ENCODE peak calls at places on chromosomes 16 and 17, in nine cellular contexts. K is tibial artery, Z is heart right ventricle, F is natural killer cell, O is Calu3, P is RWPE1, H is HFFc6, W is WTC11, Y is SK-N-SH. L is an unnamed sample.

GRCh38 chr17:29613371-29613837 is 9.3 kb downstream of the CORO6 start:
- DNase-seq in H (no peak), Y (peak), K (peak), Z (peak), W (peak), F (peak), P (no peak), O (no peak), L (peak)

GRCh38 chr16:17544785-17545184 is 74.0 kb upstream of the XYLT1 start:
- DNase-seq in Y (no peak), Z (no peak), P (no peak), H (no peak), W (peak), K (peak), F (no peak), O (no peak), L (no peak)

GRCh38 chr16:27483083-27483437 is 66.7 kb downstream of the GTF3C1 start:
- DNase-seq in K (no peak), Z (no peak), F (no peak), Y (no peak), W (no peak), H (no peak), O (no peak), P (no peak), L (no peak)

GRCh38 chr16:17470871-17471744 is at the start of gene XYLT1:
- DNase-seq in P (peak), F (peak), H (peak), W (peak), Z (peak), Y (peak), K (peak), O (peak), L (no peak)

GRCh38 chr17:19370493-19370960 is 7.8 kb upstream of the MAPK7 start:
- DNase-seq in Z (peak), Y (no peak), W (no peak), H (no peak), K (peak), O (no peak), P (no peak), F (no peak), L (no peak)

GRCh38 chr16:89037261-89038152 is 56.1 kb upstream of the ACSF3 start:
- DNase-seq in K (no peak), O (peak), H (peak), W (peak), Z (peak), P (peak), Y (no peak), F (no peak), L (no peak)

GRCh38 chr17:50268040-50268439 is 6.2 kb upstream of the TMEM92 start:
- DNase-seq in Y (no peak), K (no peak), F (no peak), H (no peak), W (no peak), P (no peak), O (no peak), Z (no peak), L (no peak)

GRCh38 chr17:44892250-44892649 is 7.0 kb downstream of the EFTUD2 start:
- DNase-seq in Z (no peak), O (no peak), F (no peak), Y (no peak), W (no peak), K (no peak), H (no peak), P (no peak), L (no peak)

GRCh38 chr16:11557811-11558210 is 28.9 kb downstream of the LITAF start:
- DNase-seq in Y (no peak), F (no peak), W (no peak), P (no peak), O (no peak), Z (peak), K (no peak), H (no peak), L (no peak)

GRCh38 chr17:82687375-82687861 is 11.1 kb downstream of the RAB40B start:
- DNase-seq in K (no peak), P (no peak), Y (no peak), Z (no peak), W (no peak), H (no peak), O (peak), F (no peak), L (no peak)

GRCh38 chr17:72563952-72564351 is 443.1 kb downstream of the SOX9 start:
- DNase-seq in F (no peak), K (no peak), H (no peak), Z (no peak), P (no peak), O (no peak), W (no peak), Y (no peak), L (no peak)

GRCh38 chr16:27426423-27427408 is 24.7 kb downstream of the IL21R start:
- DNase-seq in P (peak), Z (no peak), F (peak), K (peak), H (peak), O (peak), Y (no peak), W (no peak), L (peak)

GRCh38 chr17:59330314-59330942 is 1.0 kb upstream of the YPEL2 start:
- DNase-seq in P (no peak), Y (no peak), W (peak), K (peak), H (no peak), F (no peak), Z (peak), O (peak), L (no peak)

GRCh38 chr16:22132801-22133200 is 29.5 kb upstream of the SDR42E2 start:
- DNase-seq in Z (no peak), P (no peak), Y (no peak), W (no peak), F (no peak), K (no peak), O (no peak), H (no peak), L (no peak)

GRCh38 chr17:77526728-77527355 is 386.1 kb downstream of the SEC14L1 start:
- DNase-seq in F (no peak), O (no peak), K (no peak), Z (no peak), H (no peak), Y (no peak), W (no peak), P (no peak), L (no peak)

GRCh38 chr17:70024253-70024652 is 50.8 kb upstream of the KCNJ16 start:
- DNase-seq in P (no peak), Z (no peak), K (no peak), O (no peak), H (no peak), W (no peak), F (no peak), Y (no peak), L (no peak)

GRCh38 chr17:63646492-63646815 is 24.2 kb downstream of the MAP3K3 start:
- DNase-seq in Z (no peak), K (no peak), O (no peak), F (no peak), W (no peak), P (no peak), Y (no peak), H (no peak), L (no peak)

GRCh38 chr17:68054296-68054900 is 18.9 kb downstream of the KPNA2 start:
- DNase-seq in Z (no peak), K (no peak), H (peak), W (no peak), Y (no peak), O (no peak), P (no peak), F (no peak), L (no peak)

GRCh38 chr17:17580662-17581470 is 10.6 kb downstream of the PEMT start:
- DNase-seq in Z (no peak), O (no peak), F (no peak), H (no peak), Y (no peak), K (no peak), W (no peak), P (no peak), L (no peak)

GRCh38 chr16:58476791-58477190 is 23.2 kb upstream of the NDRG4 start:
- DNase-seq in Z (no peak), F (no peak), W (no peak), K (no peak), O (no peak), Y (no peak), H (no peak), P (no peak), L (no peak)

GRCh38 chr16:75110637-75111513 is 5.7 kb downstream of the LDHD start:
- DNase-seq in Y (peak), Z (peak), P (peak), O (peak), W (peak), K (peak), H (peak), F (peak), L (no peak)

GRCh38 chr16:23907903-23908302 is 72.1 kb downstream of the PRKCB start:
- DNase-seq in Y (no peak), F (no peak), P (no peak), O (no peak), K (no peak), Z (no peak), H (no peak), W (no peak), L (no peak)

GRCh38 chr16:60203525-60204124 is 1469.5 kb upstream of the GOT2 start:
- DNase-seq in Z (no peak), H (peak), K (no peak), O (no peak), P (peak), Y (peak), F (no peak), W (no peak), L (no peak)

GRCh38 chr17:77182205-77182604 is 41.4 kb downstream of the SEC14L1 start:
- DNase-seq in Z (no peak), W (no peak), H (no peak), Y (no peak), K (no peak), F (no peak), P (no peak), O (no peak), L (no peak)

GRCh38 chr17:20010099-20010863 is 1.1 kb downstream of the SPECC1 start:
- DNase-seq in Y (peak), H (peak), O (peak), P (peak), F (no peak), Z (peak), W (peak), K (peak), L (no peak)

GRCh38 chr17:41625602-41626001 is 1.2 kb upstream of the KRT17 start:
- DNase-seq in P (peak), O (peak), W (no peak), H (no peak), F (no peak), Y (no peak), Z (peak), K (no peak), L (no peak)

GRCh38 chr17:56863974-56864373 is 30.0 kb downstream of the DGKE start:
- DNase-seq in P (no peak), K (no peak), H (no peak), W (no peak), Y (no peak), O (no peak), Z (no peak), F (no peak), L (no peak)

GRCh38 chr17:74677558-74678466 is 34.9 kb downstream of the CD300LF start:
- DNase-seq in K (no peak), O (no peak), F (no peak), Z (peak), Y (peak), P (no peak), H (no peak), W (no peak), L (no peak)

GRCh38 chr16:14071576-14072271 is 605 bp downstream of the MRTFB start:
- DNase-seq in K (peak), O (no peak), P (no peak), W (no peak), Z (no peak), F (no peak), Y (no peak), H (no peak), L (no peak)

GRCh38 chr17:34537445-34537844 is 41.9 kb upstream of the TMEM132E start:
- DNase-seq in F (no peak), O (no peak), K (no peak), Z (no peak), H (no peak), Y (no peak), W (no peak), P (no peak), L (no peak)

GRCh38 chr17:60523822-60524221 is 2.2 kb downstream of the APPBP2 start:
- DNase-seq in P (no peak), H (no peak), O (no peak), Z (no peak), Y (no peak), W (no peak), K (no peak), F (no peak), L (no peak)

GRCh38 chr16:49593423-49594040 is 219.9 kb downstream of the C16orf78 start:
- DNase-seq in Z (no peak), K (no peak), F (no peak), Y (no peak), O (no peak), W (no peak), H (no peak), P (no peak), L (peak)

GRCh38 chr16:64206877-64207276 is 915.0 kb downstream of the CDH11 start:
- DNase-seq in Y (peak), P (no peak), H (no peak), F (no peak), K (no peak), W (no peak), O (no peak), Z (no peak), L (no peak)

DNA sequence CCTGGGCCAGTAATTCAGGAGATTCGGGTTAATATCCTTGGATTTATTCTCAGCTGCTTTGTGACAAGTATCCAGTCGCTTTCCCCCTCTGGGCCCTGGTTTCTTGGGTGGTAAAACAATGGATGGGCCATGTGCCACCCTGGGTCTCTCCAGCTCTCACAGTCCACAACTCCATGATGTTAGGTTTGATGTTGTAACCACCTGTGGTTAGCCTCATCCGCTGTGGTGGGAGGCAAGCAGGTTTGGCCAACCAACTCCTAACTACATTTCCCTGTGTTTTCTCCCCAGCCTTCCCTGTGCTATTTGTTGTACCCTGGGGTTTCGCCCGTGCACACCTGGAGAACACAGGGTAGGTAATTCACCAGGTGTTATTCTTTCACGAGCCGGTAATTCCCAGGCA is 35.1 kb downstream of the GLP2R start:
- DNase-seq in Y (no peak), K (no peak), O (no peak), P (no peak), F (no peak), Z (no peak), W (no peak), H (no peak), L (no peak)
- TF ChIP-seq CTCF in Y (no peak), K (no peak), O (no peak), P (no peak), F (no peak), Z (no peak), W (no peak), H (no peak), L (no peak)

GRCh38 chr17:9110501-9110900 is 89.2 kb downstream of the NTN1 start:
- DNase-seq in K (no peak), Y (no peak), O (no peak), Z (no peak), H (no peak), P (no peak), F (no peak), W (no peak), L (no peak)

GRCh38 chr17:9116311-9116820 is 95.1 kb downstream of the NTN1 start:
- DNase-seq in H (no peak), Z (no peak), P (no peak), O (no peak), F (no peak), Y (no peak), K (no peak), W (no peak), L (no peak)

GRCh38 chr17:9116861-9117568 is 95.7 kb downstream of the NTN1 start:
- DNase-seq in K (no peak), Z (no peak), P (no peak), F (no peak), O (no peak), W (no peak), H (no peak), Y (no peak), L (no peak)

GRCh38 chr17:9120471-9120870 is 99.2 kb downstream of the NTN1 start:
- DNase-seq in H (no peak), F (no peak), P (no peak), O (no peak), W (peak), Y (no peak), K (no peak), Z (no peak), L (no peak)

DNA sequence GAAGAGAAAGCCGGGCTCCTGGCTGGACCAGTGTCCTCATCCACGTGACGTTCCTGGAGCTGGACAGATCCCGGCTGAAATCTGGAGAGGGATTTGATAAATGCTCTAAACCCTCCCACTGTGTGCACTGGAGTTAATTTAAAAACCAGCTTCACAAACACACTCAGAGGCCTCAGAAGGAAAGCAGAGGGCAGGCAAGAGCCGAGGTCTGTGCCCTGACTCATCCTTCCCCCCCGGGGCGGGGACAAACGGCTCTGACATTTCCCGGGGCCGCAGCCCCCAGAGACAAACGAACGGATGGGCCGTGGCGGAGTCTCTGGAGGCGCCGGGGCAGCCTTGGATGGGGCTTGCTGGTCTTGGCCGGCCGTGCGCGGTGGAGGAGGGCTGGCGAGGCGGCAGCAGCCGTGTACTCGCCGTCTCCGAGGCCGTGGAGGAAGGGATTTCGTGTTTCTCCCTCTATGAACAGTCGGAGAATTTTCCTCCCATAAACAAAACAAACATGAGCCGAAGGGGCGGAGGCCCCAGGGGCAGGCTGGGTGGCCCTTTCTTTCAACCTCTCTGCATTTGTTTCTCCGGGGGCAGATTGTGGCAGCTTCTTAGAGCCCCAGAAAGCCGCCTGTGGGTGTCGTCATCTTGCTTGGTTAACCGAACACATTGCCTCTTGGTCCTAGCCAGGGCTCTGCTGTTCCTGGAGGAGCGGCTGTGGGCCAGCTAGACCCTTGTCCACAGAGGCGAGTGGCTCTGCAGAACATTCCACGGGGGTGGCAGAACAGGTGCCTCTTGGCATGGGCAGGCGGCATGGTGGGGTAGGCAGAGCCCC is 94.3 kb downstream of the NTN1 start:
- DNase-seq in O (peak), Y (peak), K (peak), H (peak), F (no peak), W (peak), Z (peak), P (no peak), L (no peak)
- TF ChIP-seq CTCF in O (no peak), Y (peak), K (peak), H (no peak), F (no peak), W (no peak), Z (peak), P (no peak), L (peak)

GRCh38 chr17:58277107-58277506 is 3.6 kb downstream of the MPO start:
- DNase-seq in F (no peak), Y (no peak), O (no peak), Z (no peak), K (no peak), P (no peak), H (no peak), W (no peak), L (no peak)
- TF ChIP-seq CTCF in F (peak), Y (peak), O (peak), Z (no peak), K (no peak), P (no peak), H (peak), W (peak), L (peak)

DNA sequence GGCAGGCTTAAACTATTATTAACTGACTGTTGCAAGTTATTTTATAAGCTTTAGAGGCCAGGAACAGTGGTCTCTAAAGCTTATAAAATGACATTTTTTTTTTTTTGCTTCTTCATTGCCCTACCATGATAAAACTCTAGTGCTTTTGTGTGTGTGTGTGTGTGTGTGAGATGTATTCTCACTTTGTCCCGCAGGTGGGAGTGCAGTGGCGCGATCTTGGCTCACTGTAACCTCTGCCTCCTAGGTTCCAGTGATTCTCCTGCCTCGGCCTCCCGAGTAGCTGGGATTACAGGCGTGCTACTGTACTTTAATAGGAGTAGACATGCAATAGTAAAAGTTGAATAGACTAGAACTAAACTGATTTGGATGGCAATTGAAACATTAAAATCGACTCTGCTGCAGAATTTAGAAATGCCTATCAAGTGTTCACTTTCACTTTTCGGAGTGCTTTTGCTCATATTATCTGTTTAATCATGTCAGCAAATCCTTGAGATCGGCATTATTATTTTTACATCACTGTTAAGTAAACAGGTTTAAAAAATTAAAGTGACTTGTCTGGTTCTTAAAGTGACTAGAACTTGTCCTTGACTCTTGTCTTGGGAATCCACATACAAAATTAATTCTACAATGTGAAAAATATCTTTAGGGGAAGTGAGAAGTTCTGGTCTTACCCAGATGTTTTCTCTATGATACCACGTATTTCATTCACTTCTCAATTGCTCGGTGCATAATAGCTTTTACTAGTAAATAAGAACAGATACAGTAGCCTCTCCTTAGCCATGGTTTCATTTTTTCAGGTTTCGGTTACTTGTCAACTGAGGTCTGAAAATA is 8.4 kb upstream of the PCTP start:
- DNase-seq in P (no peak), H (no peak), F (no peak), K (no peak), W (no peak), Y (no peak), Z (no peak), O (peak), L (no peak)
- TF ChIP-seq CTCF in P (no peak), H (no peak), F (no peak), K (no peak), W (no peak), Y (no peak), Z (no peak), O (no peak), L (no peak)

GRCh38 chr16:84528317-84528716 is 23.9 kb upstream of the MEAK7 start:
- DNase-seq in K (no peak), F (no peak), P (no peak), Y (no peak), W (no peak), H (no peak), Z (no peak), O (no peak), L (no peak)

GRCh38 chr16:84527486-84528269 is 23.2 kb upstream of the MEAK7 start:
- DNase-seq in Y (no peak), F (no peak), H (no peak), K (peak), Z (no peak), W (no peak), O (no peak), P (no peak), L (no peak)

GRCh38 chr16:84529607-84530006 is 25.1 kb upstream of the MEAK7 start:
- DNase-seq in W (no peak), Z (no peak), K (no peak), P (no peak), Y (no peak), H (no peak), O (no peak), F (no peak), L (no peak)

GRCh38 chr16:84524346-84524920 is 20.0 kb upstream of the MEAK7 start:
- DNase-seq in Z (no peak), P (no peak), K (no peak), W (no peak), H (no peak), F (no peak), O (no peak), Y (no peak), L (no peak)

GRCh38 chr16:84526794-84527485 is 22.5 kb upstream of the MEAK7 start:
- DNase-seq in W (no peak), H (no peak), Y (no peak), K (peak), P (no peak), O (no peak), Z (peak), F (no peak), L (no peak)
- TF ChIP-seq CTCF in W (no peak), H (no peak), Y (no peak), K (no peak), P (no peak), O (no peak), Z (no peak), F (no peak), L (no peak)

L was measured in type B pancreatic cell.